ENCODE peak calls at places on chromosomes 13 and 19, in eight cellular contexts. O is GM13977, S is osteocyte, H is PC-9, Q is H1, L is heart right ventricle, J is fibroblast of villous mesenchyme, M is type B pancreatic cell. D is an unnamed sample.

GRCh38 chr13:40148103-40148502 is 492.6 kb downstream of the COG6 start:
- DNase-seq in S (no peak), Q (no peak), M (no peak), H (no peak), L (no peak), O (no peak), J (no peak), D (no peak)

GRCh38 chr13:71378992-71379905 is 487.8 kb downstream of the DACH1 start:
- DNase-seq in M (no peak), S (no peak), H (no peak), O (no peak), Q (no peak), J (peak), L (no peak), D (no peak)

GRCh38 chr19:6861683-6862286 is 25.6 kb upstream of the ADGRE1 start:
- DNase-seq in H (peak), L (no peak), O (no peak), Q (no peak), M (no peak), S (no peak), J (no peak), D (no peak)

GRCh38 chr13:49527123-49527522 is 31.4 kb downstream of the PHF11 start:
- DNase-seq in M (no peak), H (no peak), S (no peak), J (no peak), L (no peak), Q (no peak), O (no peak), D (no peak)

GRCh38 chr19:11578342-11579142 is 1.1 kb upstream of the ACP5 start:
- DNase-seq in O (peak), H (no peak), J (peak), M (no peak), S (no peak), Q (no peak), L (peak), D (no peak)

GRCh38 chr19:21321134-21321533 is 8.1 kb downstream of the ZNF708 start:
- DNase-seq in H (no peak), J (no peak), L (no peak), S (no peak), M (no peak), O (no peak), Q (no peak), D (no peak)

GRCh38 chr13:40494932-40495619 is 171.4 kb downstream of the FOXO1 start:
- DNase-seq in H (no peak), J (no peak), Q (no peak), S (no peak), L (no peak), M (no peak), O (no peak), D (no peak)

GRCh38 chr19:8902520-8902919 is 70.3 kb downstream of the MBD3L1 start:
- DNase-seq in M (no peak), J (no peak), H (no peak), Q (no peak), O (no peak), L (no peak), S (no peak), D (no peak)

GRCh38 chr19:11693505-11694499 is 44.9 kb downstream of the ZNF823 start:
- DNase-seq in L (no peak), Q (peak), M (no peak), O (no peak), J (peak), S (no peak), H (peak), D (no peak)

GRCh38 chr19:32339988-32340874 is 5.2 kb upstream of the ZNF507 start:
- DNase-seq in H (no peak), J (peak), S (no peak), Q (no peak), L (peak), M (no peak), O (peak), D (peak)

GRCh38 chr19:41064974-41065569 is 23.2 kb upstream of the CYP2A13 start:
- DNase-seq in O (no peak), M (no peak), S (peak), H (peak), Q (peak), J (peak), L (no peak), D (no peak)

GRCh38 chr19:33193864-33194362 is at the start of gene LRP3:
- DNase-seq in O (no peak), S (no peak), L (peak), M (peak), J (peak), Q (no peak), H (no peak), D (no peak)

GRCh38 chr19:1864480-1865171 is 1.2 kb upstream of the KLF16 start:
- DNase-seq in H (no peak), Q (no peak), J (no peak), L (peak), O (peak), M (no peak), S (no peak), D (no peak)

GRCh38 chr13:102190930-102191329 is 210.9 kb downstream of the FGF14 start:
- DNase-seq in Q (no peak), H (no peak), L (no peak), M (no peak), S (no peak), O (no peak), J (no peak), D (no peak)

GRCh38 chr19:6853868-6854267 is 33.5 kb upstream of the ADGRE1 start:
- DNase-seq in O (no peak), J (no peak), M (no peak), H (no peak), S (no peak), Q (no peak), L (no peak), D (no peak)

GRCh38 chr19:28424662-28425430 is 788.1 kb downstream of the UQCRFS1 start:
- DNase-seq in O (no peak), L (no peak), Q (no peak), M (no peak), S (peak), H (no peak), J (no peak), D (no peak)

DNA sequence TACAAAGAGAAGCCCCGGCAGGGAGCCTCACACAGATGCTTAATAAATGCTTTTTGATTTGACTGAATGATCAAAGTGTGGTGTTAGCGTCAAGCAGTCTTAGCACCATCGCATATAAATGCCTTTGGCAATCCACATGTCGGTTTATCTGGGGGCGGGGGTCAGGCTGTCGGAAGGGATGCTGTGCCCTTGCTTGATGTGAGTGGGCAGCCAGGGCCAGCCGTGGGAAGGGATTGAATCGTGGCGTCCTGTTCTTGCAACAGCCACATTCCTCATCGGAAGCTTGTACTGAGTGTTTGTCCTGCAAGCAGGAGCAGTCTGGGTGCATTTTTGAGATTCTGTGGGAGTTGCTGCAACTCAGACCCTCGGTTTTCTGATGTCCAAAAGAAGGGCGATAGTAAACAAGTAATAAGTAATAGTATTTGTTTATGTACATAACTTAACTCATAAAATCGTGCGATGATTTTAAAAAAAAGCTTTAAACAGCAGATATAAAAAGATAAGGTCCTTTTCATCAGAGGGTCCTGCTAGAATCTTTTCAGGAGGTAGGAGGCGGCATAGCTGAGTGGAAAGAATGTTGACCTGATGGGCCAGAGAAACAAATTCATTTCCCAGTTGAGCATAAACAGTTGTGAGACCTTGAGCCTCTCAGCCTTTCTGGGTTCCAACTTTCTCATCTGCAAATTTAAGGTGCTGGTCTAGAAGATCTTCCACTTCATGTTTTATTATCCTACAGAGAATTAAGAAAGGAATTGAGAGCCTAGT is 173.3 kb downstream of the LACC1 start:
- DNase-seq in O (no peak), L (no peak), H (no peak), S (no peak), Q (no peak), J (peak), M (no peak), D (no peak)
- TF ChIP-seq CTCF in O (no peak), L (no peak), H (no peak), S (peak), Q (peak), J (no peak), M (no peak), D (no peak)

DNA sequence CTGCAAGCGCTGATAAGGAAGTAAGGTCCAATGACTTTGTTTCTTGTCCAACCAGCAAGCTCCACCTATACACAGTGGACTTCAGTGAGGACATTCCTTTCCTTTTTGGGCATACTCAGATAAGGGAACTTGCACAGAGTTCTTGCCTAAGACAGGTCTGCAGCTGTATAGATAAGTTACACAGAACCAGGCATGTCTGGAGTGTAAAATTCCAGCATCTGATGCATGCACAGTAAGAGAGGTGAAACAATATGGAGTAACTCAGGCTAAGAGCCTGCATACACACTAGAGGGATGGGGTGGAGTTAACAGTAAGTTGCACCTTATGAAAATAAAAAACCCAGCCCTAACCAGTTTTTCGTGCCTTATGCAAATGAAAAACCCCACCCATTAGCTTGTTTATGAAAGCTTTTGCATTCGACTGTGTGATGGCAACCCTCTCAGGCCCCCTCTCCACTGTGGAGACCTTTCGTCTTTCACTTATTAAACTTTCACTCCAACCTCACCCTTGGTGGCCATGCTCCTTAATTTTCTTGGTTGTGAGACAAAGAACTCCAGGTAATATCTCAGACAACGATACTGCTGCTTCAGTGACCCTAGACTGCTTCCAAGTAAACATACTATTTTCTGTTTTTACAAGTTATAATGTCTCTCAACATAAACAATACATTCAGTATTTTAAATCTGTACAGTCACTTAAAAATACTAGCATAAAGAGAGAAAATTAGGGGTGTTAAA is 2859.0 kb upstream of the PCDH20 start:
- DNase-seq in M (no peak), O (no peak), H (no peak), Q (no peak), L (no peak), S (no peak), J (no peak), D (no peak)
- TF ChIP-seq CTCF in M (no peak), O (no peak), H (no peak), Q (no peak), L (no peak), S (no peak), J (no peak), D (no peak)

GRCh38 chr13:53250272-53250875 is 221.8 kb downstream of the OLFM4 start:
- DNase-seq in J (peak), H (peak), S (no peak), L (peak), M (no peak), O (peak), Q (no peak), D (no peak)
- TF ChIP-seq CTCF in J (peak), H (peak), S (peak), L (peak), M (peak), O (peak), Q (peak), D (peak)

GRCh38 chr19:19033426-19034203 is at the start of the genes ARMC6 and SUGP2:
- DNase-seq in L (peak), Q (peak), S (peak), M (peak), J (peak), H (peak), O (peak), D (peak)
- TF ChIP-seq CTCF in L (peak), Q (no peak), S (no peak), M (peak), J (no peak), H (no peak), O (no peak), D (peak)

GRCh38 chr13:100987993-100988392 is 313.4 kb upstream of the TMTC4 start:
- DNase-seq in H (no peak), M (no peak), Q (no peak), L (no peak), J (peak), O (no peak), S (no peak), D (no peak)

GRCh38 chr13:100986571-100986970 is 312.0 kb upstream of the TMTC4 start:
- DNase-seq in Q (no peak), S (no peak), H (no peak), M (no peak), J (no peak), L (no peak), O (no peak), D (no peak)

GRCh38 chr13:100984349-100984748 is 309.8 kb upstream of the TMTC4 start:
- DNase-seq in H (no peak), S (no peak), J (no peak), O (no peak), L (no peak), M (no peak), Q (no peak), D (no peak)

DNA sequence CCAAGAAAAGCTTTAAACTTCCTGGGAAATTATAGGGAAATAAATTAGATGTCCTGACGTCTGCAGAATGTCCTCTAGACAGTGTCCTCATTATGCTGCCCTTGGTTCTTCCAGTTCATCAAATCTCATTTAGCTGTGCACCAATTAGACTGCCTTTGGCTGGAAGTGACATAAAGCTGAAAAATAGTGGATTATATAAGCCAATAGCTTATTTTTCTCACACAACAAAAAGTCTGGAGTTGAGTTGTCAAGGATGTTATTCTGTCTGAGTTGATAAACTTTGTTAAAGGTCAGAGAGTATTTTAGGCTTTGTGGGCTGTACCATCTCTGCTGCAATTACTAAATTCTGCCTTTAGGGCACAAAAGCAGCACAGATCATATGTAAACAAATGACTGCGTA is 314.8 kb upstream of the TMTC4 start:
- DNase-seq in J (no peak), Q (no peak), S (no peak), M (no peak), O (no peak), H (no peak), L (no peak), D (no peak)
- TF ChIP-seq CTCF in J (no peak), Q (no peak), S (no peak), M (peak), O (no peak), H (no peak), L (no peak), D (no peak)

DNA sequence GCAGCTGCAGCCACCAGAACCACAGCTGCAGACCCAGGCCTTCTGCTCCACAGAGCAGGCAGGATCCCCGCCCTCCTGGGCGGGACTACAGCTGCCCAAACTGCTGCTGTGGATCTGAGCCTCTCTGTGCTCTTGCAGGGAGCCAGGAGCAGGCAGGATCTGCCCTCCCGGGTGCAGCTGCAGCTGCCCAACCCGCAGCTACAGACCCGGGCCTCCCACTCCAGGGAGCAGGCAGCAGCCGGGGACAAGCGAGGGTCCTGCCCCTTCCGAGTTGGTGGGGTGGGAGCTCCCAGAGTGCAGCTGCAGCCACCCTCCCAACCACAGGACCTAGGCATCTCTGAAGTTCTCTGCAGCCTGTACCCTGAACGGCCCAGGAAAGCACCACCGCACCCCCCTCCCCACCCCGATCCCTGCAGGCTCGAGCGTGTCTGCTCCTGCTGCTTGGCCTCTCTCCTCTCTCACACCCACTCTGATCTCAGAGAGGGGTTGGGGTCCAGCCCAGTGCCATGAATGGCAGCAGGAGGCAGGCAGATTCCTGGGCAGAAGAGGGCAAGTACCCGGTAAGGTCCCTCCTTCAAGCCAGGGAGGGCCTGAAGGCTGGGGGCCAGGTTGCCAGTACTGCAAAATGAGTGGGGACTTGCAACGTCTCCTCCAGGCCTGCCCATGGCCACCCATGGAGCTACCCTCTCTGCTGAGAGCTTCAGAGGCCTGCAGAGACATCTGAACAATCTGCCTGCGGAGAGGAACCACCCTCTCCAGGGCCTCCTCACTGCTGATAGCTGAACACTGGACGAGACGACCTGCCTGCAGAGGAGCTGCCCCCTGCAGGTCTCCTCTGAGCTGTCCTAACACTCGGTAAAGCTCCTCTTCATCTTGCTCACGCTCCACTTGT is 16.4 kb upstream of the EMP3 start:
- DNase-seq in J (peak), L (no peak), H (no peak), Q (no peak), S (no peak), O (no peak), M (no peak), D (no peak)
- TF ChIP-seq CTCF in J (peak), L (peak), H (peak), Q (peak), S (no peak), O (peak), M (peak), D (no peak)